ENCODE peak calls at places on chromosomes 5 and 9, in seven cellular contexts. M, W, N, U, S, X and O are unnamed samples.

GRCh38 chr5:111685969-111686368 is 71.0 kb downstream of the NREP start:
- DNase-seq in W (no peak), X (no peak), S (no peak), M (no peak), U (no peak), N (no peak), O (no peak)

GRCh38 chr5:82815871-82816270 is 261.3 kb downstream of the TMEM167A start:
- DNase-seq in N (no peak), U (no peak), W (no peak), M (no peak), S (peak; percentile 55), X (peak; percentile 57), O (no peak)

GRCh38 chr9:125807065-125807464 is 59.9 kb downstream of the PBX3 start:
- DNase-seq in W (no peak), N (no peak), X (peak; percentile 40), S (peak; percentile 45), U (no peak), M (no peak), O (no peak)

GRCh38 chr5:156124713-156125112 is 202.3 kb upstream of the SGCD start:
- DNase-seq in N (no peak), U (no peak), S (no peak), X (no peak), W (no peak), M (no peak), O (no peak)

GRCh38 chr5:154477382-154478223 is 424 bp downstream of the HAND1 start:
- DNase-seq in X (no peak), S (no peak), M (no peak), N (peak; percentile 31), W (peak; percentile 78), U (peak; percentile 55), O (no peak)

GRCh38 chr5:79237735-79238560 is 2.0 kb downstream of the JMY start:
- DNase-seq in U (no peak), S (no peak), W (no peak), N (no peak), X (peak; percentile 10), M (no peak), O (no peak)

GRCh38 chr9:129270903-129271431 is 92.9 kb upstream of the IER5L start:
- DNase-seq in M (no peak), W (peak; percentile 50), S (peak; percentile 93), U (peak; percentile 36), N (peak; percentile 6), X (peak; percentile 15), O (peak; percentile 31)

GRCh38 chr9:82106536-82106935 is 118.0 kb downstream of the SPATA31D1 start:
- DNase-seq in S (no peak), N (no peak), M (no peak), U (no peak), X (no peak), W (no peak), O (no peak)

GRCh38 chr9:69466151-69466550 is 141.1 kb downstream of the ENTREP1 start:
- DNase-seq in S (peak; percentile 69), N (no peak), U (no peak), W (no peak), M (no peak), X (peak; percentile 11), O (no peak)
- H3K4me1 ChIP-seq in S (peaks cover under 1% of the 10 kb centered on the region), N (no peaks in the 10 kb centered on the region), U (no peaks in the 10 kb centered on the region), W (no peaks in the 10 kb centered on the region), M (no peaks in the 10 kb centered on the region), X (no peaks in the 10 kb centered on the region), O (no peaks in the 10 kb centered on the region)

GRCh38 chr9:137116728-137117127 is 2.2 kb upstream of the DPP7 start:
- DNase-seq in M (no peak), S (no peak), X (no peak), W (no peak), U (no peak), N (no peak), O (no peak)

GRCh38 chr9:137116027-137116507 is 1.5 kb upstream of the DPP7 start:
- DNase-seq in S (no peak), N (no peak), U (no peak), X (no peak), W (no peak), M (no peak), O (no peak)

GRCh38 chr9:137114220-137114612 is 317 bp downstream of the DPP7 start:
- DNase-seq in U (no peak), N (no peak), W (no peak), M (no peak), S (no peak), X (no peak), O (no peak)

GRCh38 chr9:137114613-137115393 is at the start of gene DPP7:
- DNase-seq in S (no peak), U (peak; percentile 87), X (peak; percentile 39), M (peak; percentile 76), W (peak; percentile 97), N (peak; percentile 85), O (peak; percentile 90)

DNA sequence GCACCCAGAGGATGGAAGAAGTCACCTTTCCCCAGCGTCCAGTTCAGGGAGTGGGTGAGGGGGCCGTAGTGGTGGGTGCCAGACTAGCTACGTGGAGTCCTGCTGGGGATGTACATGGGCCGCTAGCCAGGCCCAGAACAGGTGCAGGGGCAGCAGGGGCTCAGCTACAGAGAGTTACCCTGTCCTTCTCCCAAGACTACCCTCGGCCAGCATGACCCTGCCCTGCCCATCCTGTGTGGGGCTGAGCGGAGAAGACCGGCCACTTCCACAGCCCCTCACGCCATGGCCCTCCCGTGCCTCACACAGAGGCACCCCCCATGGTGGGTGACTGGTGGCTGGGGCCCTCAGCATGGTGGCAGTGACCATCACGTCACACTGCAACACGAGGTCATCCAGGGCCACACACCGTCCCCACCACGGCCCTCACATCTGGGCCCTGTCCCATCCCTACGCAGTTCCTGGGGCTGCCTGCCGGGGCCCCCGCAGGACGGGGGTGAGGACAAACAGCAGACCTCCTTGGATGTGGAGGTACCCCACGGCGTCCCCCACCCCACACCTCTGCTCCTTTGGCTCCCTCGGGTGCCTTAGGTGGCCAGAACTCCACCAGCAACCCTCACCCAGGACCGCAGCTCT is 977 bp upstream of the DPP7 start:
- DNase-seq in W (no peak), N (no peak), U (no peak), M (no peak), X (no peak), S (no peak), O (no peak)
- H3K4me3 ChIP-seq in W (no peak overlapping the region), N (peak overlapping the region; percentile 70), U (no peak overlapping the region), M (no peak overlapping the region), X (no peak overlapping the region), S (no peak overlapping the region), O (peak overlapping the region; percentile 78)

DNA sequence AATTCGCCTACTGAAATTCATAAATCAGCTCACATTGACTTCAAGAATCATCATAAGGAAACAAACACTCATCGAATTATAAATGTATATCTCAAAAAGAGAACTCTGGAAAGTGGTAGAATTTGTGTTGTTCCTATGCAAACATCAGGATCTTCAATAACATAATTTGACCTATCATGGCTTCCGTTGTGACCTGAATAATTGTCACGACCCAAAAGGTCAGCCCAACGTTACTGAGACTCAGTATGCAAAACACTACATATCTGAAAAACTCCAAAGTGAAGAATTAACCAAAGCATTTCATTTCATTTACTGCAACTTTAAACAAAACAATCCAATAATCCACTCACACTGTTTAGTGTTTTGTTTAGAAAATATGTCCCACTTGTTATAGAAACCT is 1.2 kb downstream of the RAPGEF6 start:
- DNase-seq in S (no peak), N (no peak), U (no peak), M (no peak), X (no peak), W (no peak), O (no peak)
- H3K4me1 ChIP-seq in S (peaks cover 12% of the 10 kb centered on the region), N (no peaks in the 10 kb centered on the region), U (no peaks in the 10 kb centered on the region), M (peaks cover 24% of the 10 kb centered on the region), X (peaks cover 10% of the 10 kb centered on the region), W (no peaks in the 10 kb centered on the region), O (peaks cover 28% of the 10 kb centered on the region)

GRCh38 chr9:128244443-128245226 is 31.2 kb downstream of the GOLGA2 start:
- DNase-seq in U (peak; percentile 85), X (peak; percentile 89), N (peak; percentile 90), M (peak; percentile 49), W (peak; percentile 91), S (peak; percentile 61), O (peak; percentile 80)
- H3K4me3 ChIP-seq in U (no peak overlapping the region), X (peak overlapping the region; percentile 52), N (peak overlapping the region; percentile 46), M (peak overlapping the region; percentile 22), W (peak overlapping the region; percentile 22), S (peak overlapping the region; percentile 36), O (peak overlapping the region; percentile 37)